ENCODE peak calls at places on chromosomes 6 and 20, in ten cellular contexts. W, D, P, N, H, T, B, S, Y and X are unnamed samples.

GRCh38 chr6:97653517-97653916 is 370.5 kb upstream of the MMS22L start:
- DNase-seq in W (no peak), D (no peak), P (no peak), N (no peak), H (no peak), T (peak), B (no peak), S (no peak), Y (no peak), X (no peak)

GRCh38 chr20:6588296-6588695 is 179.2 kb upstream of the BMP2 start:
- DNase-seq in W (no peak), D (no peak), P (peak), N (no peak), H (no peak), T (no peak), B (no peak), S (no peak), Y (peak), X (no peak)

GRCh38 chr6:90086517-90086916 is 192.2 kb downstream of the GJA10 start:
- DNase-seq in W (no peak), D (no peak), P (no peak), N (no peak), H (no peak), T (no peak), B (no peak), S (no peak), Y (peak), X (no peak)

GRCh38 chr6:16130437-16130891 is 1.6 kb downstream of the MYLIP start:
- DNase-seq in W (no peak), D (no peak), P (no peak), N (no peak), H (no peak), T (no peak), B (no peak), S (no peak), Y (peak), X (no peak)

GRCh38 chr6:22882581-22882980 is 313.2 kb downstream of the HDGFL1 start:
- DNase-seq in W (no peak), D (no peak), P (no peak), N (no peak), H (no peak), T (no peak), B (no peak), S (no peak), Y (no peak), X (no peak)

GRCh38 chr6:125859691-125860210 is 69.0 kb downstream of the NCOA7 start:
- DNase-seq in W (no peak), D (no peak), P (no peak), N (no peak), H (no peak), T (no peak), B (no peak), S (no peak), Y (no peak), X (no peak)

GRCh38 chr20:46894971-46895905 is 595 bp downstream of the EYA2 start:
- DNase-seq in W (no peak), D (peak), P (no peak), N (no peak), H (no peak), T (no peak), B (no peak), S (no peak), Y (no peak), X (no peak)

GRCh38 chr20:25418779-25419178 is 11.3 kb downstream of the GINS1 start:
- DNase-seq in W (no peak), D (no peak), P (no peak), N (no peak), H (no peak), T (no peak), B (no peak), S (no peak), Y (no peak), X (no peak)

GRCh38 chr6:113858067-113858604 is 991 bp downstream of the MARCKS start:
- DNase-seq in W (peak), D (no peak), P (peak), N (no peak), H (no peak), T (no peak), B (no peak), S (peak), Y (no peak), X (peak)

GRCh38 chr20:50980851-50981713 is 22.5 kb downstream of the MOCS3 start:
- DNase-seq in W (peak), D (peak), P (peak), N (peak), H (peak), T (peak), B (no peak), S (no peak), Y (peak), X (peak)

GRCh38 chr20:45322952-45323383 is 14.9 kb upstream of the MATN4 start:
- DNase-seq in W (peak), D (no peak), P (no peak), N (peak), H (peak), T (no peak), B (no peak), S (no peak), Y (no peak), X (peak)

GRCh38 chr20:37528442-37529213 is 952 bp upstream of the BLCAP start:
- DNase-seq in W (no peak), D (no peak), P (no peak), N (no peak), H (no peak), T (no peak), B (peak), S (no peak), Y (no peak), X (no peak)

GRCh38 chr6:41505084-41506049 is 40.8 kb upstream of the FOXP4 start:
- DNase-seq in W (peak), D (no peak), P (peak), N (peak), H (no peak), T (no peak), B (no peak), S (no peak), Y (no peak), X (no peak)

GRCh38 chr6:14506656-14507242 is 389.2 kb downstream of the CD83 start:
- DNase-seq in W (no peak), D (no peak), P (no peak), N (no peak), H (no peak), T (no peak), B (no peak), S (no peak), Y (no peak), X (no peak)

GRCh38 chr6:150537481-150537880 is 62.2 kb upstream of the PLEKHG1 start:
- DNase-seq in W (no peak), D (no peak), P (no peak), N (no peak), H (no peak), T (no peak), B (no peak), S (peak), Y (no peak), X (peak)

GRCh38 chr6:97524846-97525245 is 241.8 kb upstream of the MMS22L start:
- DNase-seq in W (no peak), D (peak), P (no peak), N (no peak), H (no peak), T (peak), B (no peak), S (no peak), Y (no peak), X (peak)